ENCODE peak calls at places on chromosomes 5 and 9, in ten cellular contexts. Y is HAP-1; Z is breast epithelium; C is astrocyte of the cerebellum; X is glutamatergic neuron; F is AG10803; S is SJSA1; A is RPMI8226; N is stimulated activated CD4-positive, alpha-beta T cell treated with anti-CD3 and anti-CD28 coated beads, Interleukin-1b, Interleukin-23, amount 100 ng/mL, for 24 hours; G is ovary. P is an unnamed sample.

GRCh38 chr5:132822650-132823480 is 7.6 kb downstream of the SHROOM1 start:
- DNase-seq in Y (no peak), Z (no peak), C (no peak), X (peak), F (no peak), S (no peak), A (no peak), N (no peak), G (peak), P (no peak)

GRCh38 chr9:4718911-4719310 is 22.1 kb downstream of the AK3 start:
- DNase-seq in Y (no peak), Z (no peak), C (no peak), X (no peak), F (no peak), S (no peak), A (no peak), N (no peak), G (no peak), P (no peak)

GRCh38 chr9:80157561-80157983 is 585.8 kb downstream of the TLE4 start:
- DNase-seq in Y (no peak), Z (no peak), C (peak), X (no peak), F (no peak), S (peak), A (no peak), N (no peak), G (no peak), P (no peak)

GRCh38 chr9:96875460-96876142 is 21.3 kb upstream of the ZNF782 start:
- DNase-seq in Y (no peak), Z (no peak), C (peak), X (peak), F (peak), S (peak), A (peak), N (peak), G (no peak), P (no peak)

GRCh38 chr9:109498195-109499060 is at the start of gene PTPN3:
- DNase-seq in Y (no peak), Z (no peak), C (no peak), X (no peak), F (no peak), S (no peak), A (no peak), N (no peak), G (peak), P (no peak)

GRCh38 chr5:104266161-104266560 is 703.6 kb upstream of the NUDT12 start:
- DNase-seq in Y (no peak), Z (no peak), C (no peak), X (no peak), F (no peak), S (no peak), A (no peak), N (no peak), G (no peak), P (no peak)

GRCh38 chr5:167793700-167794099 is 497.7 kb upstream of the WWC1 start:
- DNase-seq in Y (no peak), Z (no peak), C (no peak), X (no peak), F (no peak), S (no peak), A (no peak), N (no peak), G (no peak), P (no peak)

GRCh38 chr5:122129332-122129731 is at the start of gene ZNF474:
- DNase-seq in Y (peak), Z (no peak), C (peak), X (no peak), F (peak), S (peak), A (peak), N (no peak), G (no peak), P (peak)

GRCh38 chr9:116547729-116548426 is 139.2 kb upstream of the TRIM32 start:
- DNase-seq in Y (no peak), Z (no peak), C (no peak), X (no peak), F (no peak), S (no peak), A (no peak), N (no peak), G (no peak), P (no peak)

GRCh38 chr9:112248722-112249121 is 73.6 kb upstream of the SUSD1 start:
- DNase-seq in Y (no peak), Z (no peak), C (no peak), X (no peak), F (peak), S (peak), A (no peak), N (no peak), G (no peak), P (no peak)

GRCh38 chr9:137211532-137211931 is 6.0 kb downstream of the NDOR1 start:
- DNase-seq in Y (no peak), Z (no peak), C (no peak), X (no peak), F (no peak), S (no peak), A (no peak), N (no peak), G (no peak), P (no peak)

GRCh38 chr9:121350993-121351561 is 19.0 kb downstream of the STOM start:
- DNase-seq in Y (no peak), Z (no peak), C (peak), X (no peak), F (peak), S (peak), A (peak), N (no peak), G (peak), P (peak)

GRCh38 chr5:114390431-114390830 is 28.6 kb downstream of the KCNN2 start:
- DNase-seq in Y (no peak), Z (no peak), C (no peak), X (no peak), F (no peak), S (no peak), A (no peak), N (no peak), G (no peak), P (no peak)

GRCh38 chr9:97938081-97938644 is at the start of gene HEMGN:
- DNase-seq in Y (no peak), Z (no peak), C (no peak), X (no peak), F (no peak), S (no peak), A (peak), N (no peak), G (no peak), P (no peak)

GRCh38 chr5:53425598-53426516 is 54.6 kb upstream of the FST start:
- DNase-seq in Y (peak), Z (no peak), C (no peak), X (peak), F (peak), S (no peak), A (peak), N (peak), G (no peak), P (no peak)

GRCh38 chr9:81556923-81557322 is 132.4 kb downstream of the TLE1 start:
- DNase-seq in Y (no peak), Z (no peak), C (no peak), X (no peak), F (no peak), S (no peak), A (no peak), N (no peak), G (no peak), P (no peak)

GRCh38 chr9:114424126-114424525 is 36.3 kb upstream of the AKNA start:
- DNase-seq in Y (no peak), Z (no peak), C (no peak), X (no peak), F (no peak), S (no peak), A (no peak), N (no peak), G (no peak), P (no peak)

GRCh38 chr5:158642852-158643251 is 456.9 kb downstream of the EBF1 start:
- DNase-seq in Y (no peak), Z (no peak), C (no peak), X (no peak), F (no peak), S (peak), A (no peak), N (no peak), G (peak), P (no peak)

GRCh38 chr5:149143470-149143869 is 2.2 kb downstream of the ABLIM3 start:
- DNase-seq in Y (no peak), Z (no peak), C (peak), X (no peak), F (peak), S (peak), A (no peak), N (no peak), G (no peak), P (no peak)

GRCh38 chr5:160434022-160434531 is 12.4 kb downstream of the PTTG1 start:
- DNase-seq in Y (peak), Z (no peak), C (no peak), X (peak), F (no peak), S (no peak), A (no peak), N (peak), G (no peak), P (no peak)

GRCh38 chr5:39604491-39604890 is 179.7 kb upstream of the DAB2 start:
- DNase-seq in Y (no peak), Z (no peak), C (no peak), X (no peak), F (no peak), S (no peak), A (no peak), N (no peak), G (no peak), P (no peak)

GRCh38 chr5:162283611-162284010 is 216.0 kb downstream of the GABRG2 start:
- DNase-seq in Y (no peak), Z (no peak), C (no peak), X (no peak), F (no peak), S (no peak), A (no peak), N (no peak), G (no peak), P (no peak)

P was measured in thoracic aorta.